ENCODE peak calls at places on chromosome 1, in nine cellular contexts. H, E, J, O, M, Z, N, T and B are unnamed samples.
A peak's percentile ranks its signal among the peaks of the same experiment; 100 is the strongest.

GRCh38 chr1:113784104-113784779 is 25.0 kb upstream of the PHTF1 start:
- DNase-seq in H (no peak), E (no peak), J (no peak), O (no peak), M (no peak), Z (no peak), N (no peak), T (peak; percentile 72), B (no peak)

GRCh38 chr1:234722267-234722704 is 112.3 kb upstream of the IRF2BP2 start:
- DNase-seq in H (no peak), E (no peak), J (no peak), O (no peak), M (no peak), Z (no peak), N (no peak), T (no peak), B (no peak)

GRCh38 chr1:83970802-83971201 is 28.1 kb downstream of the TTLL7 start:
- DNase-seq in H (no peak), E (no peak), J (no peak), O (no peak), M (no peak), Z (no peak), N (no peak), T (no peak), B (no peak)

GRCh38 chr1:8791819-8792218 is 25.6 kb downstream of the RERE start:
- DNase-seq in H (no peak), E (no peak), J (no peak), O (no peak), M (no peak), Z (no peak), N (no peak), T (no peak), B (no peak)

GRCh38 chr1:89866568-89866967 is 45.7 kb downstream of the LRRC8D start:
- DNase-seq in H (no peak), E (no peak), J (no peak), O (no peak), M (no peak), Z (no peak), N (no peak), T (no peak), B (no peak)

GRCh38 chr1:25867210-25867991 is 8.1 kb downstream of the PAQR7 start:
- DNase-seq in H (no peak), E (peak; percentile 79), J (no peak), O (no peak), M (no peak), Z (peak; percentile 36), N (no peak), T (no peak), B (no peak)

GRCh38 chr1:49298304-49298703 is 521.6 kb upstream of the BEND5 start:
- DNase-seq in H (no peak), E (peak; percentile 59), J (no peak), O (peak; percentile 65), M (no peak), Z (no peak), N (no peak), T (no peak), B (no peak)

GRCh38 chr1:154951901-154952657 is 3.8 kb downstream of the PBXIP1 start:
- DNase-seq in H (no peak), E (no peak), J (no peak), O (no peak), M (no peak), Z (no peak), N (no peak), T (peak; percentile 93), B (no peak)

GRCh38 chr1:201990427-201990826 is 8.0 kb downstream of the RNPEP start:
- DNase-seq in H (no peak), E (peak; percentile 84), J (no peak), O (peak; percentile 66), M (no peak), Z (no peak), N (no peak), T (no peak), B (no peak)

GRCh38 chr1:27006683-27007082 is 6.0 kb downstream of the TENT5B start:
- DNase-seq in H (no peak), E (no peak), J (no peak), O (no peak), M (no peak), Z (no peak), N (no peak), T (no peak), B (no peak)

GRCh38 chr1:44819257-44819593 is 10.9 kb downstream of the BTBD19 start:
- DNase-seq in H (peak; percentile 12), E (no peak), J (no peak), O (no peak), M (no peak), Z (no peak), N (no peak), T (no peak), B (no peak)

GRCh38 chr1:51519857-51520699 is 1.0 kb upstream of the EPS15 start:
- DNase-seq in H (no peak), E (no peak), J (peak; percentile 84), O (no peak), M (no peak), Z (no peak), N (peak; percentile 55), T (no peak), B (no peak)

GRCh38 chr1:167136191-167136614 is 42.3 kb downstream of the STYXL2 start:
- DNase-seq in H (no peak), E (peak; percentile 5), J (peak; percentile 60), O (no peak), M (peak; percentile 31), Z (no peak), N (peak; percentile 76), T (no peak), B (no peak)

GRCh38 chr1:162172733-162173132 is 103.2 kb downstream of the NOS1AP start:
- DNase-seq in H (no peak), E (no peak), J (no peak), O (no peak), M (no peak), Z (no peak), N (peak; percentile 6), T (no peak), B (no peak)

DNA sequence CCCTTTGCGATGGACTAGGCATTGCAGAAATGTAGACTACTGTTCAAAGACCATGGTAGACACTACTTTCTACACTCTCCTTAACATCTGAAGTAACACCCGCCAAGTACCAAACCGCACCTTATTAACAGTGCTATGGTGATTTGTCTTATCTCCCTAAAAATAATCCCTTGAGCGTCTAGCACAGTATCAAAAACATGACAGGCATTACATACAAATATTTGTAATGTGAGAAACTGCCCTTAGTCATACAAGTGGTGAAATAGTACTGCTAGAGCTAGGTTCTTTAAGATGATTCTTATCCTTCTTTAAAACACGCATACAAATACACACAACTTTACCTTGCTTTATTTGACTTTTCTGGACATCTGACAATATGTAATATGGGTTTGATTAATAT is 27.2 kb downstream of the PUM1 start:
- DNase-seq in H (no peak), E (no peak), J (peak; percentile 27), O (no peak), M (no peak), Z (no peak), N (peak; percentile 55), T (no peak), B (no peak)
- H3K36me3 ChIP-seq in H (peaks cover 10% of the 10 kb centered on the region), E (no peaks in the 10 kb centered on the region), J (peaks cover 8% of the 10 kb centered on the region), O (peaks cover 5% of the 10 kb centered on the region), M (peaks cover 6% of the 10 kb centered on the region), Z (no peaks in the 10 kb centered on the region), N (peaks cover 6% of the 10 kb centered on the region), T (no peaks in the 10 kb centered on the region), B (peaks cover 18% of the 10 kb centered on the region)

GRCh38 chr1:145692785-145693443 is 14.3 kb downstream of the PDZK1 start:
- DNase-seq in H (no peak), E (no peak), J (no peak), O (no peak), M (no peak), Z (no peak), N (no peak), T (no peak), B (no peak)
- TF ChIP-seq CTCF in H (no peak), E (no peak), J (no peak), O (no peak), M (no peak), Z (no peak), N (no peak), T (no peak), B (no peak)

DNA sequence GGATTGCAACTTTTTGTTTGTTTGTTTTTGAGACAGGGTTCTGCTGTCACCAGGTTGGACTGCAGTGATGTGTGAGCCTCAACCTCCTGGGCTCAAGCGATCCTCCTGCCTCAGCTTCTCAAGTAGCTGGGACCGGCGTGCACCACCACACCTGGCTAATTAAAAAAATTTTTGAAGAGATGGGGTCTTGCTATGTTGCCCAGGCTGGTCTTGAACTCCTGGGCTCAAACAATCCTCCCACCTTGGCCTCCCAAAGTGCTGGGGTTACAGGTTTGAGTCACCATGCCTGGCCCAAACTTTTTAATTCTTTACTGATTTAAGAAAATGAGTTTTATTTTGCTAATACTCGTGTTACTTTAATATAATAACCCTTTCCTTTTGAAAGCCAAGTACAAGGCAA is 31.5 kb upstream of the SERPINC1 start:
- DNase-seq in H (no peak), E (no peak), J (no peak), O (no peak), M (no peak), Z (no peak), N (no peak), T (no peak), B (no peak)
- H3K36me3 ChIP-seq in H (peaks cover 85% of the 10 kb centered on the region), E (peaks cover 12% of the 10 kb centered on the region), J (peaks cover 53% of the 10 kb centered on the region), O (peaks cover 41% of the 10 kb centered on the region), M (peaks cover 34% of the 10 kb centered on the region), Z (no peaks in the 10 kb centered on the region), N (peaks cover under 1% of the 10 kb centered on the region), T (peaks cover 26% of the 10 kb centered on the region), B (peaks cover 4% of the 10 kb centered on the region)

GRCh38 chr1:46671554-46671953 is at the start of gene TEX38:
- DNase-seq in H (no peak), E (no peak), J (no peak), O (no peak), M (no peak), Z (no peak), N (no peak), T (no peak), B (no peak)

GRCh38 chr1:46670134-46670533 is 1.5 kb upstream of the TEX38 start:
- DNase-seq in H (no peak), E (no peak), J (no peak), O (no peak), M (no peak), Z (no peak), N (no peak), T (no peak), B (no peak)

GRCh38 chr1:46667782-46668760 is at the start of gene ATPAF1:
- DNase-seq in H (peak; percentile 30), E (peak; percentile 75), J (peak; percentile 43), O (peak; percentile 86), M (peak; percentile 60), Z (peak; percentile 57), N (peak; percentile 79), T (peak; percentile 72), B (peak; percentile 91)

DNA sequence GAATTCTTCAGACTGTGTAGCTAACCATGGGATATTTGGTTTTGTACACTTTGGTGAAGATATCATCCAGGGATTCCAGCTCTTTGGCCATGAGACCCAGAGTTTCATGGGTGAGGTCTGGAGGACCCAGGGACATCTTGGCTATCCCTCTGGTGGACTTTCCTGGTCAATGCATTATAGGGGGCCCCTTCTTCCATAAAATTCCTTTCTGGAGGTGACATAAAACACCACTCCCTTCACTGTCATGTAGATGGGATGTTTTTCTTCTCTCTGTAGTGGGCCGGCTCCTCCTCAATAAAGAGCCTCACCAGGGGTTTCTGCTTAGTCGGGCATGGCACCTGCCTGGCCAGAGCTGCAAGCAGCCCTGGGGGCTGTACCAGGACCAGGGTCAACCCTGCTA is 2.2 kb downstream of the ATPAF1 start:
- DNase-seq in H (no peak), E (no peak), J (no peak), O (no peak), M (no peak), Z (no peak), N (no peak), T (no peak), B (no peak)
- TF ChIP-seq CTCF in H (no peak), E (no peak), J (no peak), O (no peak), M (no peak), Z (no peak), N (no peak), T (no peak), B (no peak)

GRCh38 chr1:156220226-156220625 is 7.4 kb downstream of the PMF1 start:
- DNase-seq in H (no peak), E (no peak), J (no peak), O (no peak), M (no peak), Z (no peak), N (no peak), T (no peak), B (no peak)
- H3K36me3 ChIP-seq in H (peaks cover 47% of the 10 kb centered on the region), E (no peaks in the 10 kb centered on the region), J (peaks cover 19% of the 10 kb centered on the region), O (peaks cover 11% of the 10 kb centered on the region), M (peaks cover 8% of the 10 kb centered on the region), Z (no peaks in the 10 kb centered on the region), N (peaks cover 8% of the 10 kb centered on the region), T (peaks cover 7% of the 10 kb centered on the region), B (no peaks in the 10 kb centered on the region)